ENCODE peak calls at places on chromosomes 11 and 22, in ten cellular contexts. E is CD4-positive, CD25-positive, alpha-beta regulatory T cell; H is fibroblast of lung; M is caudate nucleus; D is OCI-LY7; L is transverse colon; X is CD8-positive, alpha-beta memory T cell; W is ovary; B is GM23248; U is IMR-90. T is an unnamed sample.
A peak's percentile ranks its signal among the peaks of the same experiment; 100 is the strongest.

GRCh38 chr11:76792505-76793264 is 9.5 kb downstream of the TSKU start:
- DNase-seq in W (no peak), B (no peak), M (no peak), E (no peak), X (no peak), H (no peak), L (no peak), U (no peak), D (no peak), T (peak; percentile 39)

GRCh38 chr22:17501679-17502285 is 61.5 kb upstream of the SLC25A18 start:
- DNase-seq in W (no peak), M (no peak), L (peak; percentile 9), U (peak; percentile 66), X (peak; percentile 47), E (peak; percentile 67), D (peak; percentile 85), H (peak; percentile 86), B (peak; percentile 70), T (peak; percentile 55)

GRCh38 chr22:42711895-42712837 is 8.5 kb downstream of the A4GALT start:
- DNase-seq in B (no peak), H (no peak), D (no peak), M (no peak), E (no peak), U (no peak), X (no peak), W (no peak), L (no peak), T (no peak)

GRCh38 chr11:20090654-20091374 is 69.5 kb downstream of the DBX1 start:
- DNase-seq in X (no peak), U (no peak), M (no peak), W (no peak), E (no peak), B (no peak), H (no peak), L (no peak), D (no peak), T (no peak)

GRCh38 chr11:1691027-1691877 is 5.7 kb upstream of the KRTAP5-6 start:
- DNase-seq in H (no peak), U (no peak), E (no peak), L (no peak), X (no peak), D (peak; percentile 15), M (no peak), B (no peak), W (no peak), T (peak; percentile 63)

GRCh38 chr11:10544491-10545470 is 3.8 kb upstream of the RNF141 start:
- DNase-seq in D (peak; percentile 11), H (no peak), E (no peak), M (no peak), X (no peak), L (no peak), W (no peak), U (no peak), B (no peak), T (no peak)

GRCh38 chr11:108680267-108680666 is 15.4 kb downstream of the DDX10 start:
- DNase-seq in L (no peak), X (no peak), U (peak; percentile 39), E (no peak), D (no peak), H (peak; percentile 24), W (no peak), B (no peak), M (no peak), T (no peak)

GRCh38 chr22:50542416-50542927 is 3.2 kb upstream of the KLHDC7B start:
- DNase-seq in U (no peak), E (no peak), M (no peak), W (no peak), D (no peak), X (no peak), B (peak; percentile 75), L (peak; percentile 44), H (no peak), T (no peak)

GRCh38 chr22:31603574-31603973 is 58.4 kb downstream of the PISD start:
- DNase-seq in U (no peak), D (no peak), W (no peak), B (no peak), M (no peak), L (no peak), E (no peak), H (no peak), X (no peak), T (no peak)

GRCh38 chr11:45094958-45095690 is 51.3 kb upstream of the PRDM11 start:
- DNase-seq in E (no peak), U (no peak), L (no peak), B (no peak), D (no peak), H (no peak), M (no peak), X (no peak), W (no peak), T (peak; percentile 40)

GRCh38 chr11:70183483-70184176 is 19.5 kb upstream of the FADD start:
- DNase-seq in D (no peak), U (no peak), H (no peak), E (no peak), L (no peak), X (no peak), B (no peak), M (no peak), W (no peak), T (no peak)

GRCh38 chr11:4167758-4168157 is 73.2 kb downstream of the RRM1 start:
- DNase-seq in U (no peak), D (no peak), X (no peak), L (no peak), H (no peak), E (no peak), M (no peak), B (no peak), W (no peak), T (peak; percentile 23)

GRCh38 chr22:30182365-30182764 is 64.2 kb downstream of the LIF start:
- DNase-seq in X (no peak), H (peak; percentile 56), E (no peak), M (no peak), D (no peak), U (peak; percentile 52), B (no peak), W (no peak), L (no peak), T (no peak)

DNA sequence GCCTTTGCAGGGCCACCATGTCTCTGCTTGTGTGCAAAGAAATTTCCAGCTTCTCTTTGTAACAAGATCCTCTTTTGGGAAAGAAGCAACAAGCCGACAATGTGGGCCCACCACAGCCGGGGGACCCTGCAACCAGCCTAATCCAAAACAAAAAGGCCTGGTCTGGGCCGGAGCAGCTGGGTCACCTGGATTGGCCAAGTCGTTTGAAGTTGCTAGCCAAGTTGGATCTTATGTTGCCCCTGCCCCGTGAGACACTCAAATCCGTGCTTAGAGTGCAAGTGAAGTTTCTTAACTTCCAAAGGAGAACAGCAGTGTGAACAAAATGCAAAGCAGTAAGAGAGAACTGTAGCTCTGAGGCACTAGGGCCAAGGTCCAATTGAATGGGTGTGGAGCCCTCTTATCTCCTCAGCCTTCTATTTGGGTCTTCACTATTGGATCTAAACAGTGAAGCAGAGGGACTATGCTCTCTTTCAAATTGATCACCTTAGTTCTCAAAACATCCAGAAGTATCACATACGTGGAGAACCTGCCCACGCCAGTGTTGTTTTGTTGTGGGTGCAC is 49.7 kb downstream of the C22orf31 start:
- DNase-seq in M (no peak), E (no peak), H (no peak), X (no peak), D (no peak), L (peak; percentile 32), B (no peak), W (no peak), U (no peak), T (no peak)
- H3K27ac ChIP-seq in M (peak overlapping the region; percentile 75), E (no peak overlapping the region), H (no peak overlapping the region), X (no peak overlapping the region), D (no peak overlapping the region), L (peak overlapping the region; percentile 58), B (no peak overlapping the region), W (no peak overlapping the region), U (no peak overlapping the region), T (peak overlapping the region; percentile 78)

DNA sequence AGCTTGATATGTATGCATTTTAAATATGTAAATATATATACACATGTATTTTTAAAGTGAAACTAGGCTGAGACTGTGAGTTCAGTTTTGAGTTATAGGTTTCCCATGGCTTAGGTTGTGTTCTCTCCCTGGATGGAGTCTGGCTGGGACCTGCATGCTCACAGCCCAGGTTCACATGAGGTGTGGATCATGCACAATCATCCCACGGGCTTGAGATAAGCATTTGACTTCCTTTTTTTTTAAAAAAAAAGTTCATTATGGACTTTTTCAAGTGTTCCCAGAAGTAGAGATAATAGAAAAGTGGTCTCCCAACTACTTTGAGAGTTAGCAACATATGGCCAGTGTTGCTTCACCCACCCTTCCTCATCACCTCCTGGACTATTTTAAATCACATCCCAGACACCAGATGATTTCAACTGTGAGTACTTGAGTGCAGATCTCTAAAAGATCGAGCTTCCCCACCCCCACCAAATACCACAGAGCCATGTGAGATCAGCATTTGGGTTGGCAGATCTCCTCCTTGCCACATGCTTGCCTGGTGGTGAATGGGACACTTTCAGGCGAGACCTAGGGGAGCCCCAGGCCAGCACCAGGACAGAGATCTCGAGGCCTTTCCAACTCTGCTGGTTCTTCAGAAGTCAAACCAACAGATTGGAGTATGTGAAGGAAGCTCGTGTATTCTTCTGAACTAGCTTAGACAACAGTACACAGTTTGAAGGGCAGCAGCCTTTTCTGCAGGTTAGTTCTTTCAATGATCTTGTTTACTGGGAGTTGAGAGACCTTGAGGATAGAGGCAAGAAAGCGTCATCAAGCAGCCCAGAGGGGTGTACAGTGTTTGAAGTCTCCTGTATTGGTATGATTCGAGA is 15.9 kb downstream of the MED15 start:
- DNase-seq in D (no peak), H (peak; percentile 83), W (no peak), M (no peak), U (peak; percentile 59), B (peak; percentile 85), E (no peak), X (no peak), L (no peak), T (no peak)
- H3K27ac ChIP-seq in D (peak overlapping the region; percentile 21), H (peak overlapping the region; percentile 74), W (peak overlapping the region; percentile 46), M (no peak overlapping the region), U (peak overlapping the region; percentile 42), B (peak overlapping the region; percentile 88), E (peak overlapping the region; percentile 74), X (peak overlapping the region; percentile 74), L (peak overlapping the region; percentile 23), T (peak overlapping the region; percentile 21)

DNA sequence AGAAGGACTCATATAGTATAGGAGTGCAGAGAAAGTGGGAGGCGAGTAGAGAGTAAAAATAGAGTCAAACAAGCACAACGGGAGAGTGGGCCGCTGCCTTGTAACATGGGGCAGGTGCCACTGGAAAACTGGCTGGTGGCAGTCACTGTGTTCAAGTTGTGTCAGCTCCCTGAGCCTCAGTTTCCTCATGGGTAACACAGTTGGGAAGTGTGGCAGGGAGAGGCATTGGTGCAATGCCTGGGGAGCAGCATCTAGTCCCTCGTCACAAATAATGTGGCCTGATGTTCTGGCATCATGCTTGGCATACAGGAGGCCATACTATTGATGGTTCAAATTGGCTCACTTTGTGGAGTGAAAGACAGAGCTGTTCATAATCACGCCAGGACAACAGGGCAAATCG is 78.9 kb upstream of the SPON1 start:
- DNase-seq in B (no peak), X (no peak), M (no peak), L (no peak), E (no peak), U (no peak), H (no peak), D (no peak), W (no peak), T (no peak)
- H3K27ac ChIP-seq in B (no peak overlapping the region), X (no peak overlapping the region), M (no peak overlapping the region), L (no peak overlapping the region), E (no peak overlapping the region), U (no peak overlapping the region), H (no peak overlapping the region), D (no peak overlapping the region), W (no peak overlapping the region), T (no peak overlapping the region)

DNA sequence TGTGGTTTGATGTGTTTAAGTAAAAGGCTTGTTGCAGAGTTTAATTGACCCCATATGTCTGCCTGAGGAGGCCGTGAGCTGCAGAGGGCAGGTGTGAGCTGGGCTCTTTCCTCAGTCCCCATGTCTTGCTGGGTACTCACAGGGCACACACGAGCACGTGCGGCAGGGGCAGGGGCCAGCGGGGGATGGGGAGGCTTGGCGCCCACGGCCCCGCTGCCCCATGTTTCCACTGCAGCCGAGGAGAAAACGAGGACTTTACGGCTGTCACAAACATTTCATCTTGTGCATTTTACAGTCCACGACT is 24.7 kb upstream of the CCDC188 start:
- DNase-seq in W (no peak), H (no peak), L (no peak), D (no peak), B (peak; percentile 25), E (no peak), U (peak; percentile 24), M (no peak), X (no peak), T (no peak)
- H3K27ac ChIP-seq in W (no peak overlapping the region), H (no peak overlapping the region), L (no peak overlapping the region), D (no peak overlapping the region), B (no peak overlapping the region), E (no peak overlapping the region), U (no peak overlapping the region), M (no peak overlapping the region), X (no peak overlapping the region), T (no peak overlapping the region)